ENCODE peak calls at places on chromosomes 7 and 10, in seven cellular contexts. C, F, H, J, O, U and D are unnamed samples.

GRCh38 chr10:72234560-72235095 is 18.6 kb upstream of the ASCC1 start:
- DNase-seq in O (no peak), C (no peak), J (no peak), U (no peak), H (no peak), F (no peak), D (no peak)

GRCh38 chr10:31242902-31243301 is 76.1 kb upstream of the ZEB1 start:
- DNase-seq in F (no peak), O (peak), C (peak), H (no peak), U (peak), J (peak), D (peak)

GRCh38 chr10:95499482-95499989 is 61.6 kb downstream of the SORBS1 start:
- DNase-seq in O (no peak), U (no peak), F (no peak), C (no peak), H (no peak), J (no peak), D (no peak)

GRCh38 chr7:38463277-38464224 is 167.6 kb downstream of the AMPH start:
- DNase-seq in C (peak), H (no peak), O (peak), F (peak), J (peak), U (no peak), D (peak)

GRCh38 chr7:135169141-135169935 is 1.2 kb downstream of the CYREN start:
- DNase-seq in F (no peak), J (peak), O (peak), U (peak), H (peak), C (peak), D (peak)

GRCh38 chr7:151078233-151079040 is 2.2 kb downstream of the FASTK start:
- DNase-seq in F (no peak), H (no peak), O (peak), C (no peak), U (no peak), J (no peak), D (no peak)

GRCh38 chr7:154792436-154793055 is 210.4 kb downstream of the PAXIP1 start:
- DNase-seq in J (no peak), C (no peak), O (no peak), F (no peak), U (no peak), H (no peak), D (no peak)

GRCh38 chr7:84637568-84638338 is 443.2 kb upstream of the SEMA3A start:
- DNase-seq in O (peak), C (no peak), J (peak), U (peak), F (no peak), H (peak), D (no peak)

GRCh38 chr7:158302274-158303070 is 285.2 kb downstream of the PTPRN2 start:
- DNase-seq in J (no peak), O (no peak), F (no peak), C (no peak), U (no peak), H (no peak), D (peak)

GRCh38 chr7:108246227-108246837 is 116.2 kb upstream of the LAMB4 start:
- DNase-seq in C (no peak), F (no peak), H (peak), U (peak), O (peak), J (peak), D (no peak)

GRCh38 chr7:143394068-143394467 is 12.9 kb downstream of the ZYX start:
- DNase-seq in U (no peak), C (no peak), J (no peak), H (no peak), O (no peak), F (no peak), D (no peak)

GRCh38 chr7:5693529-5693928 is 87.9 kb downstream of the RNF216 start:
- DNase-seq in C (peak), F (no peak), O (peak), J (peak), H (peak), U (peak), D (peak)

GRCh38 chr10:113449151-113449695 is 103.6 kb upstream of the HABP2 start:
- DNase-seq in O (peak), U (no peak), C (no peak), H (no peak), J (no peak), F (no peak), D (no peak)

GRCh38 chr10:35005868-35006267 is 84.3 kb downstream of the CUL2 start:
- DNase-seq in H (no peak), F (no peak), C (no peak), O (peak), J (peak), U (peak), D (no peak)

GRCh38 chr10:68526634-68527132 is 640 bp downstream of the SLC25A16 start:
- DNase-seq in U (no peak), J (no peak), O (no peak), F (no peak), C (no peak), H (no peak), D (no peak)

GRCh38 chr10:78417425-78418370 is 384.0 kb downstream of the RPS24 start:
- DNase-seq in U (no peak), C (no peak), H (no peak), J (no peak), F (no peak), O (no peak), D (no peak)

GRCh38 chr7:139630643-139631519 is 107.4 kb downstream of the CLEC2L start:
- DNase-seq in J (no peak), C (no peak), F (no peak), H (no peak), O (no peak), U (no peak), D (no peak)

GRCh38 chr7:105890290-105890997 is 14.0 kb upstream of the ATXN7L1 start:
- DNase-seq in U (no peak), J (peak), F (no peak), O (peak), C (no peak), H (no peak), D (no peak)

GRCh38 chr7:153109561-153109960 is 350.0 kb downstream of the ACTR3B start:
- DNase-seq in F (no peak), U (no peak), J (no peak), C (no peak), O (no peak), H (no peak), D (no peak)

GRCh38 chr7:31811650-31812461 is 124.8 kb downstream of the PPP1R17 start:
- DNase-seq in U (no peak), H (no peak), J (no peak), O (peak), F (peak), C (no peak), D (no peak)

GRCh38 chr7:12741951-12742575 is 54.6 kb downstream of the ARL4A start:
- DNase-seq in O (no peak), H (no peak), C (no peak), J (peak), F (no peak), U (no peak), D (no peak)

GRCh38 chr10:116732546-116732945 is 9.8 kb downstream of the HSPA12A start:
- DNase-seq in F (no peak), J (no peak), O (peak), C (no peak), H (peak), U (no peak), D (no peak)

GRCh38 chr7:116138202-116138801 is 72.0 kb upstream of the TES start:
- DNase-seq in H (peak), J (peak), F (no peak), U (peak), O (peak), C (peak), D (peak)

GRCh38 chr7:65798111-65799075 is 74.5 kb upstream of the VKORC1L1 start:
- DNase-seq in H (no peak), O (peak), J (peak), F (no peak), C (peak), U (no peak), D (peak)

GRCh38 chr10:26215923-26216576 is 524 bp upstream of the GAD2 start:
- DNase-seq in J (no peak), C (peak), O (peak), F (peak), U (no peak), H (peak), D (peak)

GRCh38 chr10:95241533-95241932 is 47.5 kb downstream of the ACSM6 start:
- DNase-seq in U (no peak), C (no peak), H (no peak), F (peak), O (no peak), J (no peak), D (no peak)

GRCh38 chr10:88932539-88933256 is 19.9 kb downstream of the ACTA2 start:
- DNase-seq in O (peak), C (peak), U (peak), H (peak), F (no peak), J (peak), D (peak)

DNA sequence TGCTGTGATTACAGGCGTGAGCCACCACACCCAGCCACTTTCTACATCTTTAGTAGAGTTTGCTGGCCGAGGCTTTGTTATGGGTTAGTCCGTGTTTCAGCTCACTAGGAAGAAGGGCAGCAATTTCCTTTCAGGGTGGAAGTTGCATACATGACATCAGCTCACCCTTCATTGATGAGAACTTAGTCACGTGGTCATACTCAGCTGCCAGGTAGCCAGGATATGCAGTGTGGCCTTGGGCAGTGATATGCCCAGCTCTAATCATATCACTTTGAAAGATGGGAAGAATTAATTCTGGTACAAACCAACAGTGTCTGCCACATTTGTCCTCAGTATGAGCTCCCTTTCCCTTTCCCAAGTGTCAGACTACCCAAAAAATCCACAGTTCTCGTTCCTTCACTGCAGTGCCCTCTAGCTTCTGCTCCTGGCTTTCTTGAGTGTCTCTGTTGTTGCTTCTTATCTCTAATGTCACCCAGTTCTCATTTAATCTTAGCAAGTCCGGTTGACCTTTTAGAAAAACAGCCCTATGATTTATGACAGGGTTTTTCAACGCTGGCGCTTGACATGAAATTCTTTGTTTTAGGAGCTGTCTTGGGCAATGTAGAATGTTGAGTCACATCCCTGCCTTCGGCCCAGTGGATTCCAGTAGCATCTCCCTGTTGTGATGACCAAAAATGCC is 108.7 kb upstream of the ITGB1 start:
- DNase-seq in F (no peak), O (peak), C (no peak), H (peak), U (no peak), J (peak), D (no peak)
- TF ChIP-seq CTCF in F (no peak), O (peak), C (no peak), H (peak), U (no peak), J (peak), D (no peak)

GRCh38 chr10:87659571-87660483 is at the start of gene PAPSS2:
- DNase-seq in C (peak), F (peak), U (peak), O (peak), J (peak), H (peak), D (peak)
- TF ChIP-seq CTCF in C (no peak), F (no peak), U (no peak), O (no peak), J (peak), H (no peak), D (no peak)

GRCh38 chr10:109022417-109023049 is 900.8 kb downstream of the XPNPEP1 start:
- DNase-seq in U (no peak), O (no peak), F (no peak), H (no peak), C (no peak), J (no peak), D (no peak)

GRCh38 chr10:109018892-109019507 is 904.3 kb downstream of the XPNPEP1 start:
- DNase-seq in H (no peak), F (no peak), U (no peak), J (no peak), C (no peak), O (peak), D (no peak)
- TF ChIP-seq CTCF in H (no peak), F (no peak), U (no peak), J (peak), C (peak), O (peak), D (peak)

DNA sequence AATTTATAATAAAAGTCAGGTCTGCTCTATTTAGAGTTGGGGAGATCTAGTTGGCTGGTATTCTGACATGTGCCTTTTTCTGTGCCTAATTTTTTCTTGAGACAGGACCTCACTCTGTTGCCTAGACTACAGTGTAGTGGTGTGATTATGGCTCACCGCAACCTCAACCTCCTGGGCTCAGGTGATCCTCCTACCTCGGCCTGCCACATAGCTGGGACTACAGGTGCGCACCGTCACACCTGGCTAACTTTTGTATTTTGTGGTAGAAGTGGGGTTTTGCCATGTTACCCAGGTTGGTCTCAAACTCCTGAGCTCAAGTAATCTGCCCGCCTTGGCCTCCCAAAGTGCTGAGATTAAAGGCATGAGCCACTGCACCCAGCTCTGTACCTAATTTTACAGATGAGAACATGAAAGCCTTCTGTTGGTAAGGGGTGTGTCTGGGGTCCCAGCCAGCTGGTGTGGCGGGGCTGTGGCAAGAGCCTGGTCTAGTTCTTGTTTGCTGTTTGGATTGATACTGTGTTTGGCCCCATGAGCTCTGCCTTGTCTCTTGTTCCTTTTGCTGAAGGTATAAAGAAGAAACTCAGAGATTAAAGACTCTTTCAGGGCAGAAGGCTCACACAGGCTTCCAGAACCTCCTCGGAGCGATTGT is 31.4 kb downstream of the POR start:
- DNase-seq in H (no peak), F (no peak), C (no peak), J (no peak), U (no peak), O (no peak), D (no peak)
- TF ChIP-seq CTCF in H (no peak), F (no peak), C (no peak), J (no peak), U (no peak), O (no peak), D (no peak)

GRCh38 chr10:124952123-124952522 is 10.2 kb downstream of the ZRANB1 start:
- DNase-seq in C (no peak), O (no peak), H (no peak), U (no peak), J (no peak), F (no peak), D (no peak)

GRCh38 chr10:124944982-124945381 is 3.1 kb downstream of the ZRANB1 start:
- DNase-seq in U (no peak), C (no peak), J (no peak), F (no peak), H (no peak), O (peak), D (no peak)

GRCh38 chr10:124953421-124953820 is 11.5 kb downstream of the ZRANB1 start:
- DNase-seq in F (no peak), U (no peak), O (no peak), C (no peak), J (no peak), H (no peak), D (no peak)

GRCh38 chr10:124946945-124947344 is 5.0 kb downstream of the ZRANB1 start:
- DNase-seq in H (no peak), C (no peak), O (no peak), J (no peak), U (no peak), F (no peak), D (no peak)

DNA sequence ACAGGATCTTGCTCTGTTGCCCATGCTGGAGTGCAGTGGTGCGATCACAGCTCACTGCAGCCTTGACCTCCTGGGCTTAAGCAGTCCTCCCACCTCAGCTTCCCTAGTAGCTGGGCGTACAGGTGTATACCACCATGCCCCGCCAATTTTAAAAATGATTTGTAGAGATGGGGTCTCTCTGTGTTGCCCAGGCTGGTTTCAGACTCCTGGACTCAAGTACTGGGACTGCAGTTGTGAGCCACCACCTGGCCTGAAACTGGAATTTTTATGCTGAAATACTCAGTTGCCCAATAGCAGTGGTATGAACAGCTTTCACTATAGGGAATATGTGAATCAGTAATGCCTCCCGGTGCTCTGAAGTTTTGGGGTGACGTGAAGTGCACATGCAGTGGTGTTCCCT is 7.6 kb downstream of the ZRANB1 start:
- DNase-seq in O (peak), J (no peak), H (no peak), F (no peak), C (no peak), U (no peak), D (no peak)
- TF ChIP-seq CTCF in O (peak), J (peak), H (no peak), F (no peak), C (no peak), U (no peak), D (no peak)

DNA sequence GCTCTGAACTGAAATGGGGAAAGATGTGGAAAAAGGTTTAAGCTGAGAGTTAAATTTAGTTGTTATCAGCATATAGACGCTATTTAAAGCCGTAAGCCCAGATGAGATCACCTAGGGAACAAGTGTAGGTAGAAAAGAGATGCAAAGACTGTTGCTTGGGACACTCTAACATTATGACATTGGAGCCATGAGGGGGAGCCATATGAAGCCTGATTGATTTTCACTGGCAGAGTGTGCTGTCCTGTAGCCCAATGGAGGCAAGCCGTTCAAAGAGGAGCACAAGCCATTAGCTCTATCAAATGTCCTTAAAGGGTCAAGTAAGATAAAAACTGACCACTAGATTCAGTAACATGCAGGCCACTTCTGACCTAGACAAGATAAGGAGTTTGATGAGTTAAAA is 223.3 kb downstream of the TWIST1 start:
- DNase-seq in F (no peak), J (no peak), H (peak), C (no peak), U (no peak), O (no peak), D (no peak)
- TF ChIP-seq CTCF in F (no peak), J (no peak), H (peak), C (no peak), U (no peak), O (no peak), D (no peak)

DNA sequence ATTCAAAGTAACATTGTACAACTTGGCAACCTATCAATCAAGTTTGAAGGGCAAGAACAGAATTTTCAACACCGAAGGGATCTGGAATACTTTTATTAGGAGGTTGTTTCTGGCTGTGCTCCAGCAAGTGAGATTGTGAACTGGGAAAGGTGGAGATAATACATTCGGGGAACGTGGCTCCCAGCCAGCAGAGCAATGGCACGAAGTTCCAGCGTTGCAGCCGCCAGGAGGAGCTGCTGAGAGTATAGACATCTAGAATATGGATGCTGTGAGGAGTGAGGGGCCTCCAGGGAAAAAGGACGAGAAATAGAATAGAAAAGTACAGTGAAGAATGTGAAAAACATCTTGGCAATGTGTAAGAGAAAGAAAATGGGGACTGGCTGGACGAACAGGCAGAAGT is 69.5 kb downstream of the TCERG1L start:
- DNase-seq in O (no peak), H (peak), J (no peak), C (no peak), F (peak), U (no peak), D (no peak)
- TF ChIP-seq CTCF in O (no peak), H (peak), J (peak), C (no peak), F (no peak), U (peak), D (peak)

DNA sequence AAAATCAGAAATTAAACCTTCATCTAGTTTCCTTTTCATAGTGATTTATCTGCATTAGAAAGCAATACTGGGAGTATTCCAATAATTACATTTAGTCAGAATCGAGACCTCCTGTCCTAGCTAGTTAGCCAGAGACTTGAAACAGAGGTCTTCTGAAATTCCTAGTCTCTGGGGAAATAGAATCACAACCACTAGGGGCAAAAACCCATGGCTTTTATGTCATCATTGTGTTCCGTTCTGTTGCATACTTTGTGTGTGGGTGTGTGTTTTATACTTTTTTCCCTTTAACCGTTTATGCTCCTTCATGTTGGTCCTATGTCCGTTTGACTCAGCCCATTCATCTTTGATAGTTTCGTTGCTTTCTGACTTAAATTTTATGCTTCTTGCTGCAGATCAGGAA is 79.8 kb downstream of the RALA start:
- DNase-seq in U (no peak), C (no peak), F (no peak), J (peak), O (no peak), H (peak), D (no peak)
- TF ChIP-seq CTCF in U (no peak), C (no peak), F (peak), J (peak), O (no peak), H (peak), D (no peak)

GRCh38 chr10:101617102-101617823 is 29.1 kb downstream of the DPCD start:
- DNase-seq in C (peak), F (no peak), U (no peak), H (peak), J (no peak), O (no peak), D (peak)
- TF ChIP-seq CTCF in C (peak), F (no peak), U (no peak), H (peak), J (peak), O (no peak), D (no peak)

GRCh38 chr10:49616421-49617230 is 2.8 kb downstream of the CHAT start:
- DNase-seq in C (no peak), U (no peak), O (no peak), J (no peak), F (no peak), H (no peak), D (no peak)
- TF ChIP-seq CTCF in C (no peak), U (no peak), O (no peak), J (no peak), F (no peak), H (peak), D (peak)